ENCODE peak calls at places on chromosomes 11 and 22, in five cellular contexts. V, Q, K, Y and R are unnamed samples.

GRCh38 chr22:19524170-19525115 is at the start of gene CLDN5:
- DNase-seq in V (peak; percentile 63), K (no peak), Y (no peak), Q (no peak), R (peak; percentile 28)

GRCh38 chr11:11724994-11725393 is 103.2 kb upstream of the GALNT18 start:
- DNase-seq in Y (no peak), Q (no peak), V (no peak), K (no peak), R (no peak)

GRCh38 chr11:36009469-36009868 is 65.6 kb downstream of the LDLRAD3 start:
- DNase-seq in V (no peak), Y (peak; percentile 71), K (no peak), Q (peak; percentile 68), R (peak; percentile 47)

GRCh38 chr22:46737976-46738641 is at the start of gene CERK:
- DNase-seq in Q (peak; percentile 62), Y (peak; percentile 41), K (no peak), V (peak; percentile 56), R (peak; percentile 81)

GRCh38 chr22:46446799-46447198 is 90.6 kb downstream of the CELSR1 start:
- DNase-seq in V (no peak), Q (no peak), Y (no peak), K (no peak), R (no peak)

GRCh38 chr11:77179048-77179447 is 51.0 kb downstream of the MYO7A start:
- DNase-seq in Y (no peak), V (no peak), K (no peak), Q (no peak), R (no peak)

GRCh38 chr11:108734956-108735559 is 70.2 kb downstream of the DDX10 start:
- DNase-seq in K (no peak), V (no peak), Q (peak; percentile 19), Y (peak; percentile 68), R (peak; percentile 26)

GRCh38 chr11:118295834-118296454 is 8.6 kb upstream of the CD3E start:
- DNase-seq in V (no peak), Y (peak; percentile 37), Q (peak; percentile 12), K (no peak), R (peak; percentile 16)

GRCh38 chr22:46612904-46613605 is 7.1 kb upstream of the GRAMD4 start:
- DNase-seq in V (no peak), Y (no peak), Q (no peak), K (no peak), R (peak; percentile 29)

GRCh38 chr11:132999031-132999430 is 533.3 kb downstream of the OPCML start:
- DNase-seq in Y (no peak), Q (no peak), K (no peak), V (no peak), R (no peak)

GRCh38 chr22:39246217-39246616 is 1.4 kb upstream of the PDGFB start:
- DNase-seq in Y (no peak), Q (no peak), V (no peak), K (no peak), R (no peak)

GRCh38 chr22:46731246-46732040 is 6.6 kb downstream of the CERK start:
- DNase-seq in K (no peak), Q (no peak), V (no peak), Y (no peak), R (peak; percentile 58)

GRCh38 chr22:32476286-32476685 is 1.7 kb downstream of the FBXO7 start:
- DNase-seq in Y (peak; percentile 3), V (no peak), K (no peak), Q (no peak), R (peak; percentile 17)

GRCh38 chr11:118045191-118045590 is 31.7 kb upstream of the TMPRSS4 start:
- DNase-seq in K (no peak), V (no peak), Y (no peak), Q (no peak), R (no peak)

GRCh38 chr22:35547993-35548761 is 7.5 kb downstream of the RASD2 start:
- DNase-seq in K (no peak), V (no peak), Y (peak; percentile 17), Q (no peak), R (peak; percentile 30)

GRCh38 chr11:65559951-65560537 is 1.9 kb upstream of the LTBP3 start:
- DNase-seq in K (no peak), V (no peak), Y (peak; percentile 96), Q (peak; percentile 53), R (peak; percentile 68)

GRCh38 chr11:113313601-113314000 is 782 bp upstream of the TTC12 start:
- DNase-seq in Y (no peak), Q (peak; percentile 8), V (no peak), K (no peak), R (no peak)

GRCh38 chr11:116731097-116731761 is 41.6 kb downstream of the BUD13 start:
- DNase-seq in Y (peak; percentile 31), Q (peak; percentile 10), K (no peak), V (peak; percentile 56), R (peak; percentile 3)

GRCh38 chr22:20571531-20572007 is 64.2 kb downstream of the MED15 start:
- DNase-seq in V (peak; percentile 38), Q (no peak), K (no peak), Y (peak; percentile 40), R (peak; percentile 38)

GRCh38 chr22:27203276-27203660 is 545.9 kb downstream of the MIAT start:
- DNase-seq in Y (no peak), V (no peak), Q (no peak), K (no peak), R (no peak)
- H3K4me3 ChIP-seq in Y (no peak overlapping the region), V (no peak overlapping the region), Q (no peak overlapping the region), K (no peak overlapping the region), R (peak overlapping the region; percentile 56)

GRCh38 chr11:86514453-86514852 is 139.8 kb downstream of the CCDC81 start:
- DNase-seq in V (no peak), Q (no peak), K (no peak), Y (no peak), R (no peak)
- H2BK120ac ChIP-seq in V (no peak overlapping the region), Q (no peak overlapping the region), K (no peak overlapping the region), Y (peak overlapping the region; percentile 82), R (no peak overlapping the region)

GRCh38 chr11:63920126-63920869 is 3.3 kb upstream of the RCOR2 start:
- DNase-seq in V (no peak), Q (no peak), Y (peak; percentile 71), K (no peak), R (no peak)
- H4K91ac ChIP-seq in V (peak overlapping the region; percentile 47), Q (no peak overlapping the region), Y (peak overlapping the region; percentile 85), K (peak overlapping the region; percentile 100), R (peak overlapping the region; percentile 96)

DNA sequence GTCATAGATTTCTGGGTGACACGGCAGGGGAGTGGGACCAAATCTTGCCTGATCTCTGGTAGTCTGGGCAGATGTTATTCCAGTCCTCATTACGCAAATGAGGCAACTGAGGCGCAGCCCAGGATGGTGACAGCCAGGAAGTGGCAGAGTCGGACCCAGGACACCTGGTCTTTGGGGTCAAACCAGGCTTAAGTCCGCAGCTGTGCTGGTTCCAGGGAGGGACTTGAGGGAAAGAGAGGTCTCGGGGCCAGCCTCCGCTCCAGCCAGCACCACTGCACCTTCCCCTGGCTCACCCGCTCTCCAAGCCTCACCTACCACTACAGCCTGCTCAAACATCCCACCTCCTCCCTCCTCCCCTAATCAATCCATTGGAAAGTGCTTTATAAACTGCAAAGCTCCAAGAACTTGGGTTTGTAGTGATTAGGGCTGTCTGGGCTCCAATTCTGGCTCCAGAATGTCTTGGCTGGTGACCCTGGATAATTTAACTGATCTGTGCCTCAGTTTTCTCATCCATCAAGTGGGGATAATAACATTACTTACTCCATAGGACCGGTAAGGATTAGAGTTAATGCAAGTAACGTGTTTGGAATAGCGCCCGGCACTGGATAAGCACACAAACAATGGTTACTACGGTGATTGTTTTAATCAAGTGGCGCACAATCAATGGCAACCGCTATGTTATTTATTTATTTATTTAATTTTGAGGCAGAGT is 526 bp upstream of the PNPLA5 start:
- DNase-seq in K (no peak), V (no peak), Q (no peak), Y (no peak), R (no peak)
- H3K4me3 ChIP-seq in K (peak overlapping the region; percentile 75), V (no peak overlapping the region), Q (no peak overlapping the region), Y (no peak overlapping the region), R (no peak overlapping the region)